ENCODE peak calls at places on chromosome 15, in five cellular contexts. C is nucleus accumbens; N is progenitor cell of endocrine pancreas; V is stimulated activated CD4-positive, alpha-beta T cell treated with anti-CD3 and anti-CD28 coated beads, TNF-alpha, amount 100 ng/mL, for 4 hours; W is GM23248. Z is an unnamed sample.
A peak's percentile ranks its signal among the peaks of the same experiment; 100 is the strongest.

GRCh38 chr15:62618432-62618831 is 424.1 kb upstream of the TPM1 start:
- DNase-seq in N (no peak), C (no peak), W (peak; percentile 94), V (no peak), Z (no peak)

GRCh38 chr15:29815000-29815704 is 7.1 kb downstream of the TJP1 start:
- DNase-seq in N (no peak), W (peak; percentile 77), C (no peak), V (no peak), Z (no peak)

GRCh38 chr15:98805434-98806274 is 157.3 kb downstream of the IGF1R start:
- DNase-seq in W (peak; percentile 14), V (no peak), N (no peak), C (no peak), Z (no peak)

GRCh38 chr15:80587007-80587406 is 108.1 kb upstream of the ABHD17C start:
- DNase-seq in C (no peak), W (no peak), V (no peak), N (no peak), Z (no peak)

GRCh38 chr15:38207591-38207990 is 45.0 kb upstream of the SPRED1 start:
- DNase-seq in V (no peak), W (peak; percentile 52), C (no peak), N (no peak), Z (no peak)

GRCh38 chr15:59311245-59311644 is 61.4 kb downstream of the MYO1E start:
- DNase-seq in N (no peak), V (no peak), C (no peak), W (no peak), Z (no peak)

GRCh38 chr15:83762367-83762766 is 108.4 kb downstream of the ADAMTSL3 start:
- DNase-seq in V (no peak), W (no peak), N (no peak), C (no peak), Z (no peak)

GRCh38 chr15:94247789-94248638 is 16.7 kb downstream of the MCTP2 start:
- DNase-seq in C (no peak), W (no peak), N (no peak), V (no peak), Z (no peak)

GRCh38 chr15:39555885-39556284 is 25.0 kb upstream of the THBS1 start:
- DNase-seq in C (no peak), N (no peak), W (no peak), V (no peak), Z (no peak)

GRCh38 chr15:80467311-80467714 is 63.1 kb downstream of the ARNT2 start:
- DNase-seq in N (no peak), W (no peak), C (no peak), V (no peak), Z (no peak)

GRCh38 chr15:38474155-38474757 is 20.3 kb downstream of the FAM98B start:
- DNase-seq in W (peak; percentile 82), N (no peak), C (no peak), V (no peak), Z (peak; percentile 12)

GRCh38 chr15:78317145-78317836 is 17.9 kb upstream of the SKIC8 start:
- DNase-seq in V (no peak), C (no peak), W (peak; percentile 27), N (no peak), Z (no peak)

GRCh38 chr15:33031324-33031736 is 163.2 kb downstream of the FMN1 start:
- DNase-seq in W (peak; percentile 95), V (no peak), C (no peak), N (no peak), Z (no peak)

GRCh38 chr15:99956022-99956775 is 223.0 kb upstream of the LYSMD4 start:
- DNase-seq in W (no peak), N (no peak), V (no peak), C (no peak), Z (no peak)

GRCh38 chr15:100199711-100200286 is 142.0 kb downstream of the ADAMTS17 start:
- DNase-seq in C (no peak), W (no peak), V (no peak), N (no peak), Z (no peak)

GRCh38 chr15:73982251-73982962 is 9.7 kb downstream of the STOML1 start:
- DNase-seq in N (no peak), V (no peak), W (peak; percentile 96), C (peak; percentile 29), Z (no peak)

GRCh38 chr15:60473135-60473534 is 5.8 kb downstream of the ICE2 start:
- DNase-seq in V (no peak), N (no peak), C (no peak), W (no peak), Z (no peak)

GRCh38 chr15:52678036-52678467 is 1.1 kb downstream of the ATOSA start:
- DNase-seq in W (peak; percentile 88), N (no peak), C (peak; percentile 43), V (peak; percentile 12), Z (peak; percentile 35)

GRCh38 chr15:64334530-64334929 is 21.4 kb downstream of the CSNK1G1 start:
- DNase-seq in V (peak; percentile 13), W (no peak), C (no peak), N (no peak), Z (no peak)

GRCh38 chr15:61653110-61653509 is 407.1 kb downstream of the VPS13C start:
- DNase-seq in N (no peak), V (no peak), W (no peak), C (no peak), Z (no peak)

GRCh38 chr15:91228391-91228790 is 128.3 kb downstream of the SV2B start:
- DNase-seq in W (no peak), N (no peak), C (no peak), V (no peak), Z (no peak)

GRCh38 chr15:39283531-39283930 is 297.3 kb upstream of the THBS1 start:
- DNase-seq in W (no peak), N (no peak), C (no peak), V (no peak), Z (no peak)

GRCh38 chr15:45635191-45635638 is 386 bp downstream of the SQOR start:
- DNase-seq in W (peak; percentile 53), V (peak; percentile 39), N (peak; percentile 64), C (no peak), Z (peak; percentile 66)

GRCh38 chr15:40930430-40931299 is 1.5 kb downstream of the DLL4 start:
- DNase-seq in V (no peak), N (peak; percentile 81), W (peak; percentile 37), C (no peak), Z (peak; percentile 78)

GRCh38 chr15:42576776-42577175 is 1.4 kb downstream of the STARD9 start:
- DNase-seq in V (no peak), N (no peak), C (no peak), W (no peak), Z (no peak)

GRCh38 chr15:48285329-48286214 is 45.7 kb upstream of the DUT start:
- DNase-seq in V (no peak), N (peak; percentile 49), W (peak; percentile 77), C (no peak), Z (peak; percentile 53)

GRCh38 chr15:56739964-56740640 is 6.8 kb upstream of the ZNF280D start:
- DNase-seq in W (no peak), V (no peak), C (no peak), N (no peak), Z (no peak)

GRCh38 chr15:100818927-100819326 is 60.7 kb upstream of the ALDH1A3 start:
- DNase-seq in N (no peak), C (no peak), W (peak; percentile 44), V (no peak), Z (no peak)

GRCh38 chr15:37038036-37038715 is 62.2 kb downstream of the MEIS2 start:
- DNase-seq in C (no peak), V (no peak), N (no peak), W (no peak), Z (no peak)

GRCh38 chr15:25947336-25948080 is 84.4 kb upstream of the ATP10A start:
- DNase-seq in N (no peak), W (peak; percentile 45), C (no peak), V (no peak), Z (peak; percentile 18)

GRCh38 chr15:31486506-31486905 is 159.9 kb downstream of the KLF13 start:
- DNase-seq in N (peak; percentile 1), V (no peak), C (no peak), W (no peak), Z (no peak)

GRCh38 chr15:31260646-31261265 is 65.9 kb upstream of the KLF13 start:
- DNase-seq in C (no peak), N (no peak), V (no peak), W (no peak), Z (no peak)

GRCh38 chr15:41501961-41502786 is 8.5 kb downstream of the ITPKA start:
- DNase-seq in N (no peak), V (no peak), W (peak; percentile 38), C (no peak), Z (peak; percentile 29)

GRCh38 chr15:84846269-84846668 is 29.1 kb downstream of the ALPK3 start:
- DNase-seq in V (no peak), W (no peak), N (no peak), C (no peak), Z (no peak)

GRCh38 chr15:63025460-63025859 is 17.1 kb upstream of the TPM1 start:
- DNase-seq in V (no peak), W (no peak), N (no peak), C (no peak), Z (no peak)

GRCh38 chr15:92449476-92449875 is 55.8 kb downstream of the ST8SIA2 start:
- DNase-seq in W (peak; percentile 46), V (no peak), C (no peak), N (no peak), Z (no peak)

GRCh38 chr15:99568548-99569352 is 3.0 kb downstream of the MEF2A start:
- DNase-seq in W (peak; percentile 76), C (no peak), V (no peak), N (no peak), Z (no peak)

GRCh38 chr15:72968531-72968922 is 83.7 kb upstream of the NEO1 start:
- DNase-seq in W (no peak), V (no peak), N (no peak), C (no peak), Z (no peak)

GRCh38 chr15:58036579-58036978 is 28.9 kb downstream of the ALDH1A2 start:
- DNase-seq in W (no peak), V (no peak), C (no peak), N (no peak), Z (no peak)

Z was measured in nephron progenitor cell.